ENCODE peak calls at places on chromosomes 3 and 15, in ten cellular contexts. S, O, H, C, E, K, I, A, J and M are unnamed samples.

GRCh38 chr3:64399205-64399800 is 174.0 kb upstream of the PRICKLE2 start:
- DNase-seq in S (peak; percentile 21), O (peak; percentile 28), H (no peak), C (no peak), E (no peak), K (peak; percentile 78), I (peak; percentile 50), A (peak; percentile 75), J (no peak), M (no peak)

GRCh38 chr15:73907018-73907394 is 19.3 kb upstream of the LOXL1 start:
- DNase-seq in S (no peak), O (no peak), H (no peak), C (no peak), E (no peak), K (no peak), I (no peak), A (no peak), J (no peak), M (no peak)

GRCh38 chr15:45146405-45146804 is 16.6 kb downstream of the DUOX1 start:
- DNase-seq in S (no peak), O (no peak), H (no peak), C (no peak), E (no peak), K (no peak), I (no peak), A (no peak), J (no peak), M (no peak)

GRCh38 chr3:148131990-148132638 is 565.6 kb upstream of the AGTR1 start:
- DNase-seq in S (no peak), O (no peak), H (no peak), C (no peak), E (no peak), K (no peak), I (peak; percentile 19), A (no peak), J (no peak), M (no peak)

GRCh38 chr3:30286811-30287210 is 319.6 kb upstream of the TGFBR2 start:
- DNase-seq in S (no peak), O (no peak), H (no peak), C (no peak), E (no peak), K (no peak), I (peak; percentile 63), A (no peak), J (no peak), M (no peak)

GRCh38 chr3:160012108-160012507 is 23.5 kb downstream of the IL12A start:
- DNase-seq in S (no peak), O (no peak), H (no peak), C (no peak), E (no peak), K (peak; percentile 56), I (no peak), A (no peak), J (no peak), M (no peak)

GRCh38 chr3:124360140-124360539 is 368.2 kb upstream of the ROPN1 start:
- DNase-seq in S (no peak), O (no peak), H (no peak), C (no peak), E (no peak), K (no peak), I (peak; percentile 18), A (peak; percentile 25), J (no peak), M (no peak)

GRCh38 chr15:85494035-85494793 is 113.8 kb downstream of the AKAP13 start:
- DNase-seq in S (no peak), O (no peak), H (no peak), C (no peak), E (no peak), K (no peak), I (peak; percentile 93), A (peak; percentile 64), J (no peak), M (no peak)

GRCh38 chr3:94076055-94076454 is 13.2 kb downstream of the NSUN3 start:
- DNase-seq in S (no peak), O (no peak), H (no peak), C (no peak), E (no peak), K (no peak), I (peak; percentile 74), A (no peak), J (no peak), M (no peak)

GRCh38 chr3:102224171-102224570 is 210.6 kb upstream of the ZPLD1 start:
- DNase-seq in S (peak; percentile 12), O (peak; percentile 18), H (no peak), C (no peak), E (no peak), K (peak; percentile 46), I (peak; percentile 41), A (peak; percentile 37), J (no peak), M (no peak)

GRCh38 chr3:52530918-52531635 is 2.6 kb downstream of the NT5DC2 start:
- DNase-seq in S (no peak), O (no peak), H (no peak), C (no peak), E (no peak), K (no peak), I (no peak), A (no peak), J (peak; percentile 63), M (peak; percentile 70)

GRCh38 chr15:83491486-83491885 is 44.3 kb downstream of the SH3GL3 start:
- DNase-seq in S (no peak), O (no peak), H (no peak), C (no peak), E (no peak), K (no peak), I (no peak), A (no peak), J (no peak), M (no peak)

DNA sequence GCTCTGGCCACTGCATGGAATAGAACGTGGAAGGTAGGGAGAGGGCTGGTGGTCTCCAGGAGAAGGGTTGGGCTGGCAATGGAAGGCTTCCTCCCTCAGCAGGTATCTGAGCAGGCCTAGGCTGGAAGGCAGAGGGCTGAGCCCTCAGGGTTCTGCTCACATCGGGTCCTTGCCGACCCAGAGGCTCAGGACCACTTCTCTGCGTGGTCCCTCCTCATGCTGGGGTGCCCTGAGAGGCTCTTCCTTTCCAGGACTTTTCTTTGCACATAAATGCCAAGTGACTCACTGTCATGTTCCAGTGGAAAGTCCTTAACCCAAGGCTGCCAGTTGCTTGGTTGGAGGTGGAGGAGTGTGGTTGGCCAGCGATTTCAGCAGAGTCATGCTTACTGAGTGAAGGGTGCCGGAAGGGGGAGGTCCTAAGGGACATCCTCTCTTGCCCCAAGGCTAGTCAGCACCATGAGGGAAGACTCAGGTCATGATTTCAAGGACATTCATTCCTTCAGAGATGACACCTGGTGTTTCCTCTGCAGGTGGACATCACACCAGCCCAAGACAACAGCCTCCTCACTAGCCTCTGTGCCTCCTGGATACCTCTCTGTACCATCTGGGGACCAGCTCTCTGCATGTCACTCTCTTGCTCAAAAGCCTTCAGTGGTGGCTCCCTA is 8.2 kb downstream of the SLC6A6 start:
- DNase-seq in S (peak; percentile 18), O (no peak), H (no peak), C (no peak), E (no peak), K (no peak), I (peak; percentile 85), A (no peak), J (peak; percentile 84), M (peak; percentile 85)
- H3K4me3 ChIP-seq in S (no peak overlapping the region), O (no peak overlapping the region), H (no peak overlapping the region), C (no peak overlapping the region), E (no peak overlapping the region), K (no peak overlapping the region), I (no peak overlapping the region), A (no peak overlapping the region), J (no peak overlapping the region), M (no peak overlapping the region)

DNA sequence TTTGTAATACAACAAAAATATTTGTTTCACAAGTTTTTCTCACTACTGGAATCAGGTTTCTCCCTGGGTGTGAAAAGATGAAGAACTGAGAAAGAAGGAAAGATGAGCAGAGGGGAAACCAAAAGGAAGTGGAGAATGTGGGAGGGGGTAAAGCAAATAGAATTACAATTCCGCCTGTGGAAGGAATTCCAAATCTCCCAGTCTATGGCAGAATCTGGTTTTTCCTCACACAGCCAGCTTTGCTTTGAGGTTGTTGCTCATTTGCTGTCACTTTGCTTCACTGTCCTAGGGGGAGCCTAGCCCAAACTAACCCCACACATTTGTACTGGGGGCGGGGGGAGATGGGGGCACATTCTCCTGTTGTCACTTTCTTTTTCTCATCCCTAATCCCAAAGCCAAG is 43.9 kb downstream of the RPL22L1 start:
- DNase-seq in S (no peak), O (no peak), H (no peak), C (no peak), E (no peak), K (no peak), I (no peak), A (no peak), J (no peak), M (no peak)
- H3K27ac ChIP-seq in S (no peak overlapping the region), O (no peak overlapping the region), H (no peak overlapping the region), C (no peak overlapping the region), E (no peak overlapping the region), K (no peak overlapping the region), I (no peak overlapping the region), A (no peak overlapping the region), J (no peak overlapping the region), M (no peak overlapping the region)

GRCh38 chr15:61946778-61947177 is 113.5 kb downstream of the VPS13C start:
- DNase-seq in S (no peak), O (no peak), H (no peak), C (no peak), E (no peak), K (no peak), I (peak; percentile 39), A (no peak), J (no peak), M (no peak)

DNA sequence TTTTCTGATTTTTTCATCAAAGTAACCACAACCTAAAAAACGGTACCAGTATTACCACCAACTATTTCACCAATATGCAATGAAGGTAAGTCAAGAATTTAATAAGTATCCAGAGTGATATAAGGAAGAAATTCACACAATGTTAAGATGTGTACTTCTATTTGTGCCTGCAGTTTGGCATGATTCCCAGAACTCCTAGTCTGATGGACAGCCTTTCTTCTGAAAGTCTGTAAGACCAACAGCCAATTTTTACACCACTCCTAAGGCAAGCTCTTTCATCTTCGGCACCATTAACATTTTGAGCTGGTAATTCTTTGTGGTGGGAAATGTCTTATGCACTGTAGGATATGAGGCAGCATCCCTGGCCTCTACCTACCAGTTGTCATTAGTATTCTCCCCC is 108.3 kb downstream of the VPS13C start:
- DNase-seq in S (no peak), O (no peak), H (no peak), C (no peak), E (no peak), K (no peak), I (peak; percentile 10), A (no peak), J (no peak), M (no peak)
- H3K36me3 ChIP-seq in S (peaks cover 10% of the 10 kb centered on the region), O (no peaks in the 10 kb centered on the region), H (peaks cover 36% of the 10 kb centered on the region), C (peaks cover 45% of the 10 kb centered on the region), E (no peaks in the 10 kb centered on the region), K (peaks cover 71% of the 10 kb centered on the region), I (no peaks in the 10 kb centered on the region), A (peaks cover 6% of the 10 kb centered on the region), J (peaks cover 43% of the 10 kb centered on the region), M (peaks cover 22% of the 10 kb centered on the region)

DNA sequence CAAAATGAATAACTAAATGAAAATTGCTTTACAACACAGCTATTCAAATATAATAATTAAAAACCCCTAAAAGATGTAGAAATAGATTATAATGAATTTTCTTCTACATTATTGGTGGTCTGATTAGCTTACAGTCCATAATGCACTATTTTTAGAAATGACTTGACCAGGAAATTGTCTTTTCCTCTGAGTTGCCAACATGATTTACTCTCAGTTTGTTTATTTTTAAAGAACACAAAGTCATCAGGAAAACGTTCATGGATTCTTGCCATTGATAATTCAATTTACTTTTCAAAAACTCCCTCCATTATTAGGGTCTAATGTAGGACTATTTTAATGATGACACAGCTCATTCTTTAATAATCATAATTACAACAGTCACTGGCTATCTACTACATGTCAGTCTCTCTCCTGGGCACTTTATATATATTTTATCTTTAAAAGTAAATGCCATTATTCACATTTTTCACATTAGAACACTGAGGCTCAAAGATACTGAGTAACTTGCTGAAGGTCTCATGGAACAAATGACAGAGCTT is 1.1 kb downstream of the TM4SF18 start:
- DNase-seq in S (no peak), O (no peak), H (no peak), C (no peak), E (no peak), K (no peak), I (no peak), A (no peak), J (no peak), M (no peak)
- H3K4me3 ChIP-seq in S (no peak overlapping the region), O (no peak overlapping the region), H (no peak overlapping the region), C (no peak overlapping the region), E (no peak overlapping the region), K (no peak overlapping the region), I (no peak overlapping the region), A (no peak overlapping the region), J (no peak overlapping the region), M (no peak overlapping the region)